ENCODE peak calls at places on chromosomes 12 and 14, in nine cellular contexts. M is gastrocnemius medialis; S is T-helper 1 cell; J is amniotic stem cell; A is KBM-7; H is activated T-cell treated with anti-CD3 and anti-CD28 coated beads, Interleukin-2, amount 50 U/mL, for 72 hours; B is H7; X is NCI-H82; D is GM23248. E is an unnamed sample.

GRCh38 chr14:30532264-30532663 is 26.7 kb upstream of the G2E3 start:
- DNase-seq in X (no peak), B (no peak), M (no peak), A (no peak), H (no peak), D (no peak), S (no peak), J (no peak), E (no peak)

GRCh38 chr12:119179335-119180021 is 747 bp downstream of the HSPB8 start:
- DNase-seq in J (no peak), D (peak; percentile 71), M (peak; percentile 74), A (no peak), S (no peak), B (peak; percentile 78), H (no peak), X (no peak), E (no peak)

GRCh38 chr12:4118017-4118510 is 155.5 kb upstream of the CCND2 start:
- DNase-seq in J (no peak), H (no peak), M (peak; percentile 26), B (no peak), S (no peak), D (peak; percentile 37), X (no peak), A (peak; percentile 76), E (no peak)

GRCh38 chr12:132502149-132502881 is 12.4 kb downstream of the FBRSL1 start:
- DNase-seq in H (no peak), A (no peak), D (no peak), M (no peak), J (no peak), B (no peak), X (peak; percentile 81), S (no peak), E (no peak)

GRCh38 chr12:111841236-111841749 is 735 bp upstream of the MAPKAPK5 start:
- DNase-seq in X (peak; percentile 69), J (no peak), H (no peak), D (peak; percentile 33), A (no peak), M (no peak), B (peak; percentile 54), S (no peak), E (no peak)

GRCh38 chr12:1691123-1692007 is 495 bp downstream of the ADIPOR2 start:
- DNase-seq in H (peak; percentile 44), M (peak; percentile 36), X (peak; percentile 72), J (peak; percentile 33), A (peak; percentile 58), S (peak; percentile 22), B (peak; percentile 88), D (peak; percentile 65), E (peak; percentile 24)

GRCh38 chr12:14373202-14373601 is 7.7 kb downstream of the ATF7IP start:
- DNase-seq in A (no peak), S (no peak), X (no peak), D (peak; percentile 77), M (no peak), H (no peak), B (no peak), J (no peak), E (no peak)

GRCh38 chr12:130826151-130826801 is 12.8 kb downstream of the STX2 start:
- DNase-seq in H (peak; percentile 84), X (peak; percentile 60), B (peak; percentile 92), A (peak; percentile 52), J (no peak), D (peak; percentile 76), S (peak; percentile 67), M (no peak), E (no peak)

GRCh38 chr12:103973909-103974308 is 8.2 kb downstream of the TDG start:
- DNase-seq in D (no peak), B (peak; percentile 15), M (no peak), S (no peak), X (peak; percentile 15), A (no peak), H (no peak), J (no peak), E (no peak)

GRCh38 chr12:14691560-14691959 is 4.8 kb downstream of the GUCY2C start:
- DNase-seq in S (no peak), J (no peak), H (no peak), X (peak; percentile 46), A (peak; percentile 85), B (no peak), D (no peak), M (peak; percentile 46), E (peak; percentile 56)

GRCh38 chr12:76698966-76699365 is 64.9 kb upstream of the ZDHHC17 start:
- DNase-seq in X (no peak), M (no peak), A (no peak), S (no peak), D (no peak), H (no peak), J (no peak), B (peak; percentile 15), E (no peak)

GRCh38 chr12:6532051-6532926 is 2.0 kb upstream of the GAPDH start:
- DNase-seq in A (peak; percentile 84), X (peak; percentile 77), H (peak; percentile 86), J (peak; percentile 96), M (peak; percentile 62), S (peak; percentile 74), D (peak; percentile 100), B (peak; percentile 74), E (no peak)

GRCh38 chr12:114835031-114835430 is 151.1 kb upstream of the TBX3 start:
- DNase-seq in D (peak; percentile 64), H (no peak), B (no peak), S (no peak), X (no peak), A (no peak), J (peak; percentile 5), M (no peak), E (no peak)

GRCh38 chr12:119949594-119949993 is 39.4 kb upstream of the BICDL1 start:
- DNase-seq in A (no peak), S (no peak), X (no peak), J (no peak), H (no peak), M (no peak), B (no peak), D (no peak), E (no peak)

GRCh38 chr12:49959570-49960473 is 1.9 kb upstream of the AQP5 start:
- DNase-seq in A (peak; percentile 24), X (peak; percentile 54), H (no peak), B (peak; percentile 88), S (no peak), D (no peak), M (no peak), J (no peak), E (no peak)

GRCh38 chr14:20630340-20631022 is 11.0 kb downstream of the OR6S1 start:
- DNase-seq in H (peak; percentile 36), M (no peak), J (no peak), S (no peak), D (peak; percentile 42), B (peak; percentile 41), X (peak; percentile 64), A (peak; percentile 79), E (no peak)

GRCh38 chr12:92108651-92109050 is 37.0 kb downstream of the BTG1 start:
- DNase-seq in M (no peak), B (peak; percentile 41), S (no peak), X (peak; percentile 66), D (peak; percentile 57), J (no peak), A (no peak), H (no peak), E (no peak)